ENCODE peak calls at places on chromosomes 4 and X, in five cellular contexts. One of them, this sample, is unnamed.

GRCh38 chr4:95300304-95300703 is 248.5 kb downstream of the UNC5C start:
- DNase-seq in EL: no peak
- DNase-seq in M059J: no peak
- DNase-seq in suprapubic skin: no peak
- DNase-seq in immature natural killer cell: no peak
- DNase-seq in this sample: no peak

GRCh38 chrX:52852110-52852872 is 15.6 kb downstream of the XAGE3 start:
- DNase-seq in M059J: peak
- DNase-seq in suprapubic skin: no peak
- DNase-seq in immature natural killer cell: no peak
- DNase-seq in EL: peak
- DNase-seq in this sample: no peak

GRCh38 chr4:7189475-7190277 is 2.7 kb upstream of the SORCS2 start:
- DNase-seq in suprapubic skin: peak
- DNase-seq in M059J: no peak
- DNase-seq in EL: no peak
- DNase-seq in immature natural killer cell: no peak
- DNase-seq in this sample: no peak

GRCh38 chr4:75698963-75699228 is 25.5 kb upstream of the USO1 start:
- DNase-seq in suprapubic skin: no peak
- DNase-seq in EL: no peak
- DNase-seq in immature natural killer cell: no peak
- DNase-seq in M059J: no peak
- DNase-seq in this sample: no peak

GRCh38 chr4:53919605-53920004 is 144.8 kb downstream of the CHIC2 start:
- DNase-seq in EL: no peak
- DNase-seq in M059J: no peak
- DNase-seq in immature natural killer cell: no peak
- DNase-seq in suprapubic skin: no peak
- DNase-seq in this sample: no peak

GRCh38 chr4:184101711-184102110 is 116.0 kb downstream of the ENPP6 start:
- DNase-seq in EL: no peak
- DNase-seq in immature natural killer cell: no peak
- DNase-seq in M059J: no peak
- DNase-seq in suprapubic skin: no peak
- DNase-seq in this sample: no peak

GRCh38 chrX:66046612-66047235 is 6.8 kb upstream of the VSIG4 start:
- DNase-seq in M059J: no peak
- DNase-seq in immature natural killer cell: peak
- DNase-seq in EL: no peak
- DNase-seq in suprapubic skin: no peak
- DNase-seq in this sample: no peak

GRCh38 chr4:74045772-74046171 is 7.3 kb upstream of the CXCL3 start:
- DNase-seq in EL: no peak
- DNase-seq in M059J: no peak
- DNase-seq in suprapubic skin: no peak
- DNase-seq in immature natural killer cell: no peak
- DNase-seq in this sample: no peak

GRCh38 chr4:43716721-43717395 is 731.8 kb downstream of the KCTD8 start:
- DNase-seq in suprapubic skin: no peak
- DNase-seq in EL: no peak
- DNase-seq in M059J: no peak
- DNase-seq in immature natural killer cell: no peak
- DNase-seq in this sample: no peak

GRCh38 chr4:4339504-4340085 is 47.3 kb upstream of the NSG1 start:
- DNase-seq in immature natural killer cell: no peak
- DNase-seq in EL: no peak
- DNase-seq in M059J: no peak
- DNase-seq in suprapubic skin: no peak
- DNase-seq in this sample: no peak

GRCh38 chr4:38650133-38650532 is 13.9 kb upstream of the KLF3 start:
- DNase-seq in EL: no peak
- DNase-seq in suprapubic skin: no peak
- DNase-seq in M059J: no peak
- DNase-seq in immature natural killer cell: no peak
- DNase-seq in this sample: no peak

GRCh38 chr4:54099287-54099958 is 540 bp upstream of the GSX2 start:
- DNase-seq in EL: no peak
- DNase-seq in M059J: peak
- DNase-seq in suprapubic skin: no peak
- DNase-seq in immature natural killer cell: no peak
- DNase-seq in this sample: no peak

GRCh38 chrX:44042124-44042523 is 68.9 kb upstream of the NDP start:
- DNase-seq in EL: no peak
- DNase-seq in suprapubic skin: no peak
- DNase-seq in immature natural killer cell: no peak
- DNase-seq in M059J: peak
- DNase-seq in this sample: no peak

GRCh38 chrX:50456712-50457484 is 13.7 kb downstream of the DGKK start:
- DNase-seq in EL: no peak
- DNase-seq in M059J: no peak
- DNase-seq in immature natural killer cell: no peak
- DNase-seq in suprapubic skin: no peak
- DNase-seq in this sample: no peak

GRCh38 chr4:19806865-19807264 is 444.8 kb upstream of the SLIT2 start:
- DNase-seq in suprapubic skin: no peak
- DNase-seq in EL: peak
- DNase-seq in immature natural killer cell: no peak
- DNase-seq in M059J: no peak
- DNase-seq in this sample: no peak

GRCh38 chr4:110514889-110515479 is 39.0 kb downstream of the ENPEP start:
- DNase-seq in immature natural killer cell: peak
- DNase-seq in EL: peak
- DNase-seq in M059J: peak
- DNase-seq in suprapubic skin: no peak
- DNase-seq in this sample: no peak

This sample was measured in heart left ventricle.